ENCODE peak calls at places on chromosome X, in nine cellular contexts. U is AG20443; B is transverse colon; C is T-helper 2 cell; I is activated naive CD4-positive, alpha-beta T cell treated with anti-CD3 and anti-CD28 coated beads, Interleukin-2, amount 50 U/mL, for 72 hours; S is CD4-positive, CD25-positive, alpha-beta regulatory T cell; J is activated CD8-positive, alpha-beta T cell treated with anti-CD3 and anti-CD28 coated beads, Interleukin-2, amount 10 ng/mL, durations not matched to agents 7 days and 5 days; E is SW480; N is adrenal gland. A is an unnamed sample.

GRCh38 chrX:55787063-55787462 is 69.5 kb downstream of the RRAGB start:
- DNase-seq in J (no peak), S (no peak), E (no peak), C (no peak), I (no peak), U (no peak), N (no peak), B (no peak), A (no peak)

GRCh38 chrX:48938721-48939416 is 18.5 kb downstream of the OTUD5 start:
- DNase-seq in N (no peak), U (no peak), I (peak; percentile 67), E (no peak), J (peak; percentile 71), C (peak; percentile 64), S (peak; percentile 82), B (peak; percentile 69), A (peak; percentile 59)

GRCh38 chrX:7779644-7780043 is 63.3 kb upstream of the VCX start:
- DNase-seq in N (no peak), U (no peak), B (no peak), I (no peak), J (no peak), S (no peak), C (no peak), E (no peak), A (no peak)

GRCh38 chrX:15299945-15300851 is 15.2 kb downstream of the ASB11 start:
- DNase-seq in B (no peak), I (no peak), C (no peak), J (no peak), E (peak; percentile 7), S (peak; percentile 5), U (peak; percentile 21), N (no peak), A (no peak)

GRCh38 chrX:40469316-40469715 is 111.5 kb upstream of the ATP6AP2 start:
- DNase-seq in B (no peak), J (no peak), I (no peak), E (no peak), S (no peak), U (no peak), N (no peak), C (no peak), A (no peak)

GRCh38 chrX:132270699-132271098 is 51.5 kb upstream of the RAP2C start:
- DNase-seq in C (no peak), N (no peak), I (no peak), J (no peak), S (no peak), U (peak; percentile 59), B (peak; percentile 18), E (no peak), A (no peak)

GRCh38 chrX:124211312-124211942 is 121.0 kb upstream of the TEX13D start:
- DNase-seq in B (no peak), C (no peak), S (peak; percentile 54), U (peak; percentile 24), E (peak; percentile 69), I (no peak), J (peak; percentile 33), N (no peak), A (peak; percentile 0)

GRCh38 chrX:153582896-153583295 is 16.0 kb downstream of the CCNQ start:
- DNase-seq in N (no peak), B (peak; percentile 45), C (peak; percentile 55), I (peak; percentile 51), E (peak; percentile 23), S (peak; percentile 60), J (peak; percentile 71), U (no peak), A (peak; percentile 50)

GRCh38 chrX:108399427-108400165 is 38.6 kb downstream of the COL4A6 start:
- DNase-seq in B (no peak), N (no peak), J (no peak), U (peak; percentile 7), C (no peak), E (no peak), I (no peak), S (no peak), A (no peak)

GRCh38 chrX:71976753-71977152 is 66.1 kb downstream of the NHSL2 start:
- DNase-seq in B (no peak), C (no peak), S (no peak), U (no peak), E (no peak), N (no peak), J (no peak), I (no peak), A (no peak)

GRCh38 chrX:49876750-49877149 is 2.5 kb upstream of the USP27X start:
- DNase-seq in B (no peak), J (peak; percentile 48), C (no peak), I (peak; percentile 27), S (peak; percentile 37), N (no peak), U (peak; percentile 9), E (peak; percentile 30), A (no peak)

GRCh38 chrX:129653985-129654651 is 638 bp downstream of the APLN start:
- DNase-seq in E (peak; percentile 30), U (peak; percentile 41), C (no peak), J (peak; percentile 26), N (no peak), S (no peak), I (no peak), B (no peak), A (no peak)

GRCh38 chrX:9447906-9448305 is 17.0 kb upstream of the TBL1X start:
- DNase-seq in B (no peak), S (no peak), N (no peak), C (no peak), J (no peak), I (no peak), U (peak; percentile 25), E (no peak), A (no peak)

GRCh38 chrX:32443841-32444240 is 767.5 kb downstream of the DMD start:
- DNase-seq in I (no peak), C (no peak), E (no peak), U (no peak), J (no peak), B (no peak), N (no peak), S (no peak), A (no peak)

GRCh38 chrX:51144828-51145442 is 187.7 kb upstream of the NUDT10 start:
- DNase-seq in E (peak; percentile 22), C (no peak), J (peak; percentile 50), N (peak; percentile 34), U (peak; percentile 28), S (peak; percentile 21), I (peak; percentile 21), B (no peak), A (no peak)

GRCh38 chrX:24173115-24173847 is 23.8 kb downstream of the ZFX start:
- DNase-seq in B (no peak), I (no peak), C (no peak), N (no peak), U (no peak), S (no peak), E (no peak), J (no peak), A (no peak)

GRCh38 chrX:72268601-72269365 is 8.3 kb downstream of the RPS4X start:
- DNase-seq in U (peak; percentile 21), B (no peak), C (no peak), I (no peak), N (no peak), J (no peak), S (no peak), E (no peak), A (no peak)